ENCODE peak calls at places on chromosomes 5 and 9, in six cellular contexts. M is epithelial cell of proximal tubule, A is right atrium auricular region, J is AG04450, L is fibroblast of the aortic adventitia, X is lung microvascular endothelial cell. O is an unnamed sample.
A peak's percentile ranks its signal among the peaks of the same experiment; 100 is the strongest.

GRCh38 chr9:84754461-84754860 is 84.9 kb downstream of the NTRK2 start:
- DNase-seq in M (no peak), A (no peak), J (no peak), L (no peak), X (no peak), O (no peak)

GRCh38 chr5:133252133-133252480 is 200.3 kb downstream of the HSPA4 start:
- DNase-seq in M (no peak), A (no peak), J (no peak), L (no peak), X (no peak), O (no peak)

GRCh38 chr5:171580506-171581265 is 161.2 kb downstream of the FGF18 start:
- DNase-seq in M (peak; percentile 15), A (no peak), J (no peak), L (peak; percentile 57), X (no peak), O (peak; percentile 34)

GRCh38 chr5:73213566-73213998 is 40.6 kb downstream of the TMEM174 start:
- DNase-seq in M (peak; percentile 65), A (no peak), J (peak; percentile 82), L (peak; percentile 82), X (no peak), O (no peak)

GRCh38 chr9:133715866-133716563 is 22.1 kb downstream of the SARDH start:
- DNase-seq in M (no peak), A (no peak), J (no peak), L (no peak), X (peak; percentile 14), O (no peak)

GRCh38 chr9:131732061-131732526 is 7.8 kb downstream of the RAPGEF1 start:
- DNase-seq in M (no peak), A (no peak), J (no peak), L (peak; percentile 52), X (peak; percentile 45), O (no peak)

GRCh38 chr5:50325237-50325832 is 115.8 kb downstream of the EMB start:
- DNase-seq in M (no peak), A (no peak), J (no peak), L (peak; percentile 59), X (peak; percentile 35), O (no peak)

GRCh38 chr5:168776023-168776422 is 196.9 kb upstream of the PANK3 start:
- DNase-seq in M (no peak), A (no peak), J (no peak), L (no peak), X (peak; percentile 37), O (no peak)

GRCh38 chr9:126301985-126302603 is 24.5 kb upstream of the MVB12B start:
- DNase-seq in M (no peak), A (peak; percentile 72), J (peak; percentile 37), L (peak; percentile 67), X (peak; percentile 83), O (no peak)

GRCh38 chr9:109652112-109652511 is 127.9 kb upstream of the PALM2AKAP2 start:
- DNase-seq in M (no peak), A (no peak), J (no peak), L (peak; percentile 16), X (no peak), O (no peak)

GRCh38 chr9:89993678-89994630 is 389.1 kb downstream of the GADD45G start:
- DNase-seq in M (no peak), A (peak; percentile 72), J (no peak), L (no peak), X (no peak), O (no peak)

GRCh38 chr9:124562328-124562727 is 55.1 kb upstream of the NR5A1 start:
- DNase-seq in M (no peak), A (no peak), J (no peak), L (no peak), X (no peak), O (no peak)

GRCh38 chr9:99109522-99109921 is 4.6 kb downstream of the TGFBR1 start:
- DNase-seq in M (no peak), A (no peak), J (no peak), L (peak; percentile 74), X (no peak), O (no peak)

GRCh38 chr5:79070002-79070567 is 518 bp downstream of the BHMT2 start:
- DNase-seq in M (no peak), A (no peak), J (no peak), L (peak; percentile 16), X (peak; percentile 72), O (no peak)

GRCh38 chr5:58922392-58923171 is 339.7 kb downstream of the RAB3C start:
- DNase-seq in M (no peak), A (peak; percentile 93), J (no peak), L (peak; percentile 79), X (peak; percentile 84), O (no peak)